ENCODE peak calls at places on chromosomes 1 and 21, in four cellular contexts. C, L, K and X are unnamed samples.

GRCh38 chr21:37514038-37514665 is 147.6 kb downstream of the DYRK1A start:
- DNase-seq in K (no peak), C (no peak), L (no peak), X (no peak)

GRCh38 chr1:119361205-119361604 is 7.4 kb upstream of the HAO2 start:
- DNase-seq in L (no peak), K (no peak), C (no peak), X (no peak)

GRCh38 chr1:160362168-160362941 is 4.5 kb upstream of the NHLH1 start:
- DNase-seq in K (peak), L (no peak), C (no peak), X (no peak)

GRCh38 chr1:39089811-39090519 is 63.8 kb downstream of the NDUFS5 start:
- DNase-seq in L (no peak), K (no peak), C (no peak), X (no peak)

GRCh38 chr21:44569861-44570517 is 3.5 kb upstream of the KRTAP10-4 start:
- DNase-seq in K (no peak), L (no peak), C (no peak), X (no peak)

GRCh38 chr1:186155594-186155993 is 219.5 kb downstream of the TPR start:
- DNase-seq in L (peak), K (peak), C (no peak), X (peak)

GRCh38 chr1:46673749-46674182 is 2.1 kb downstream of the TEX38 start:
- DNase-seq in K (no peak), L (no peak), C (no peak), X (no peak)

GRCh38 chr1:204589409-204590038 is 73.3 kb downstream of the MDM4 start:
- DNase-seq in K (no peak), L (no peak), C (no peak), X (no peak)

GRCh38 chr21:34912022-34912933 is 136.8 kb downstream of the RUNX1 start:
- DNase-seq in C (no peak), L (no peak), K (no peak), X (peak)

GRCh38 chr1:149885364-149886111 is 13.8 kb upstream of the BOLA1 start:
- DNase-seq in C (peak), L (peak), K (peak), X (peak)

GRCh38 chr1:3469849-3470649 is 15.6 kb downstream of the ARHGEF16 start:
- DNase-seq in L (no peak), K (no peak), C (no peak), X (no peak)

GRCh38 chr1:113125469-113125868 is 52.5 kb downstream of the LRIG2 start:
- DNase-seq in L (no peak), C (no peak), K (no peak), X (no peak)

GRCh38 chr1:64856564-64856963 is 109.8 kb downstream of the JAK1 start:
- DNase-seq in L (peak), K (no peak), C (no peak), X (no peak)

GRCh38 chr1:46616277-46617107 is at the start of gene MOB3C:
- DNase-seq in L (peak), K (peak), C (peak), X (peak)

GRCh38 chr1:231927431-231927830 is 300.8 kb downstream of the DISC1 start:
- DNase-seq in L (no peak), C (no peak), K (no peak), X (no peak)

GRCh38 chr21:35540950-35541632 is 492.0 kb upstream of the RUNX1 start:
- DNase-seq in K (no peak), C (no peak), L (no peak), X (no peak)

GRCh38 chr1:204563324-204563723 is 47.1 kb downstream of the MDM4 start:
- DNase-seq in L (no peak), K (no peak), C (no peak), X (no peak)

GRCh38 chr1:8643542-8644536 is 173.6 kb downstream of the RERE start:
- DNase-seq in C (no peak), L (peak), K (no peak), X (peak)

GRCh38 chr1:173355281-173356031 is 121.7 kb upstream of the PRDX6 start:
- DNase-seq in K (no peak), C (no peak), L (no peak), X (peak)

GRCh38 chr1:39717809-39718208 is 20.9 kb upstream of the PPIE start:
- DNase-seq in K (no peak), L (no peak), C (no peak), X (no peak)

GRCh38 chr1:203147376-203147775 is 19.9 kb downstream of the ADORA1 start:
- DNase-seq in L (no peak), C (no peak), K (no peak), X (no peak)

GRCh38 chr1:205939690-205940330 is 3.4 kb downstream of the SLC26A9 start:
- DNase-seq in L (peak), C (no peak), K (no peak), X (no peak)

GRCh38 chr1:25657121-25657521 is 40.5 kb downstream of the MAN1C1 start:
- DNase-seq in C (peak), L (peak), K (no peak), X (no peak)

GRCh38 chr1:169100208-169100882 is 6.1 kb upstream of the ATP1B1 start:
- DNase-seq in C (no peak), K (no peak), L (no peak), X (no peak)

GRCh38 chr1:200487650-200488049 is 77.8 kb upstream of the ZNF281 start:
- DNase-seq in K (no peak), L (no peak), C (no peak), X (no peak)

GRCh38 chr1:65198095-65198494 is 50.1 kb downstream of the AK4 start:
- DNase-seq in C (no peak), K (no peak), L (no peak), X (no peak)